ENCODE peak calls at places on chromosomes 5 and 9, in four cellular contexts. Y, N, B and Z are unnamed samples.

GRCh38 chr5:7394889-7395431 is 978 bp upstream of the ADCY2 start:
- DNase-seq in Y (peak), B (no peak), N (no peak), Z (no peak)

GRCh38 chr5:97011567-97011966 is 75.7 kb downstream of the LNPEP start:
- DNase-seq in B (no peak), N (no peak), Y (no peak), Z (no peak)

GRCh38 chr9:91023741-91024140 is 222.1 kb downstream of the SYK start:
- DNase-seq in Y (no peak), N (no peak), B (no peak), Z (no peak)

GRCh38 chr5:56023296-56023695 is 28.5 kb upstream of the IL6ST start:
- DNase-seq in B (no peak), N (no peak), Y (no peak), Z (no peak)

GRCh38 chr5:137604348-137605095 is 105.4 kb upstream of the SPOCK1 start:
- DNase-seq in B (no peak), Y (no peak), N (no peak), Z (no peak)

GRCh38 chr5:14326035-14326909 is 183.1 kb downstream of the TRIO start:
- DNase-seq in N (no peak), B (no peak), Y (no peak), Z (no peak)

GRCh38 chr9:110655723-110656641 is 12.6 kb upstream of the MUSK start:
- DNase-seq in N (no peak), B (peak), Y (no peak), Z (no peak)

GRCh38 chr9:97431549-97432143 is 19.8 kb downstream of the TDRD7 start:
- DNase-seq in N (no peak), B (no peak), Y (no peak), Z (no peak)

GRCh38 chr9:87236546-87236945 is 261.1 kb upstream of the DAPK1 start:
- DNase-seq in N (no peak), B (no peak), Y (no peak), Z (no peak)

GRCh38 chr9:12875216-12875615 is 100.4 kb downstream of the LURAP1L start:
- DNase-seq in N (no peak), Y (no peak), B (no peak), Z (no peak)

GRCh38 chr5:36240779-36241635 is 718 bp downstream of the NADK2 start:
- DNase-seq in N (peak), B (peak), Y (peak), Z (peak)

GRCh38 chr5:150419630-150420270 is 7.0 kb upstream of the CD74 start:
- DNase-seq in B (no peak), Y (no peak), N (no peak), Z (no peak)

GRCh38 chr5:149514512-149514911 is 36.7 kb downstream of the CSNK1A1 start:
- DNase-seq in N (no peak), B (no peak), Y (no peak), Z (no peak)

GRCh38 chr5:123444016-123444415 is 20.8 kb upstream of the CEP120 start:
- DNase-seq in N (no peak), B (no peak), Y (no peak), Z (no peak)

GRCh38 chr5:139635606-139636206 is 12.4 kb upstream of the CXXC5 start:
- DNase-seq in N (peak), B (peak), Y (no peak), Z (no peak)

DNA sequence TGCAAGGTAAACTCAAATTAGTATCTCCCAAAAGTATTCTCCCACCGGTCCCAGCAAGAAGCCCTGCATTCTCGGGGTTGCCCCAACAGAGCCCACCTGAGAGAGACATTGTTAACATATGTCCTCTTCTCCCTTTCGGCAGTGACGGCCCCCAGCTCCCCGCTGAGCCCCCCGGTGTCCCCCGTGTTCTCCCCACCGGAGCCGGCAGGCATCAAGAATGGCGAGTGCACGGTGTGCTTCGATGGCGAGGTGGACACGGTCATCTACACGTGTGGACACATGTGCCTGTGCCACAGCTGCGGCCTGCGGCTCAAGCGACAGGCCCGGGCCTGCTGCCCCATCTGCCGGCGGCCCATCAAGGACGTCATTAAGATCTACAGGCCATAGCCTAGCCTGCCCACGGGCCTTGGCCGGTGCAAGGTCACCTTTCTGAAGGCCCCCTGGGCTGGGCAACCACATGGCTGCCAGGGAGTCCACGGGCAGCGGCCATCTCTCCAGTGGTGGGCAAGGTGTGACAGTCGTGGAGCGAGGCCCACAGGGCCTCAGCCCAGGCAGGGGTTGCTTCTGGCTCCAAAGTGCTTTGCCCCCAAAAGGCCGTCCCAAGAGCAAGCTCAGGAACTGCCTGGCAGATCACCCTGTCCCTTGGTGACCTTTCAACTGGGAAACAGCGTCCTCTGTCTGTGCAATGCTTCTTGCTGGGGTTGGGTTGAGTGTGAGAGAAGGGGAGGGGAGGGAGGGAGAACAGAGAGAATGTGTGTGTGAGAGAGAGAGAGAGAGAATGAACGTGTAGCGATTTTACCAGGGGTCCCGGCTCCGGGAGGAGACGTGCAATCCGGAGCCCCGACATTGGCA is 45.7 kb downstream of the NEURL1B start:
- DNase-seq in B (no peak), N (no peak), Y (no peak), Z (no peak)
- H3K27ac ChIP-seq in B (peak), N (peak), Y (no peak), Z (no peak)

GRCh38 chr9:128254362-128254761 is 21.4 kb downstream of the GOLGA2 start:
- DNase-seq in Y (no peak), N (no peak), B (no peak), Z (no peak)

GRCh38 chr9:128253140-128253990 is 22.4 kb downstream of the GOLGA2 start:
- DNase-seq in Y (no peak), B (no peak), N (no peak), Z (no peak)

GRCh38 chr9:128253991-128254346 is 21.8 kb downstream of the GOLGA2 start:
- DNase-seq in N (no peak), Y (no peak), B (no peak), Z (no peak)

GRCh38 chr9:128257086-128257825 is 18.6 kb downstream of the GOLGA2 start:
- DNase-seq in B (no peak), N (no peak), Y (no peak), Z (no peak)

DNA sequence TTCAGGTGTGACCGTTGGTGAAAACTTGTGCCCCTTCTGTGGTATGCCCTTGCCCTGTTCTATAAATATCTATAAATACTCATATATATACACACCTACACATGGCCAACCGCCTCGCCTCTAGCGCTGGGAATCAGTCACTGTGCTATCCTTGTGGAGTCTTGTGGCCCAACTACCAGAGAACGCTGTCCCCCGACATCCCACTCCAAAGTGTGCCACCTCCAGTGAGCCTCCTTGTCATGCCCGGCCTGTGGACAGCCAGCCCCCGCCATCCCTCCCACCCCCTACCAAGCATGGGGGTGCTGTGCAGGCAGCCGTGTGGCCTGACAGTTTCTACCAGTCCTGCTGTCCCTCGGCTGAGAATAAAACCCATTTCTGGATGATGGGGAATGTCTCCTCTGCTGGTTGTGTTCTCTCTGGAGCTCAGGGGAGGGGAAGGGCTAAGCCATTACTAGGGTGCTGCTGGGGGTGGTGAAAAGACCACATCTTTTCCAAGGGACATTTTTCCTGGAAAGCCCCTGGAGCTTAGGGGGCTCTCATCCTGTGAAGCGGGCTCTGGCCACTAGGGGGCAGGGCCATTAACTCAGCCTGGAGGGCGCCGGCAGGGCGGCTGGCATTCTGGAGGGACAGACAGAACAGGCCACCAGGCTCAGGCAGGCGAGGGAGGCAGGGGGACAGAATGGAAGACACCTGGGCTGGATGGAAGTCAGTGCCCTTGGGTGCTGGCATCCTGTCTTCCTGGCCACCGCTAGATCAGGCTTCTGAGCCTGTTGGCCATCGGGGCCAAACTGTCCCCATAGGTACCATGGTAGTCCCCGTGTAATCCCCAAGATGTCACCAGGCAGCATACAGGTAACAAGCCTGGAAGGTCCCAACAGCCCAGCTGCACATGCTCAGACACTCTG is 20.7 kb downstream of the GOLGA2 start:
- DNase-seq in Y (peak), B (peak), N (peak), Z (peak)
- H3K27ac ChIP-seq in Y (no peak), B (no peak), N (no peak), Z (no peak)

GRCh38 chr9:31185831-31186230 is 1198.6 kb upstream of the ACO1 start:
- DNase-seq in B (no peak), Y (no peak), N (no peak), Z (no peak)

GRCh38 chr9:31188496-31188895 is 1195.9 kb upstream of the ACO1 start:
- DNase-seq in B (no peak), N (no peak), Y (no peak), Z (no peak)

DNA sequence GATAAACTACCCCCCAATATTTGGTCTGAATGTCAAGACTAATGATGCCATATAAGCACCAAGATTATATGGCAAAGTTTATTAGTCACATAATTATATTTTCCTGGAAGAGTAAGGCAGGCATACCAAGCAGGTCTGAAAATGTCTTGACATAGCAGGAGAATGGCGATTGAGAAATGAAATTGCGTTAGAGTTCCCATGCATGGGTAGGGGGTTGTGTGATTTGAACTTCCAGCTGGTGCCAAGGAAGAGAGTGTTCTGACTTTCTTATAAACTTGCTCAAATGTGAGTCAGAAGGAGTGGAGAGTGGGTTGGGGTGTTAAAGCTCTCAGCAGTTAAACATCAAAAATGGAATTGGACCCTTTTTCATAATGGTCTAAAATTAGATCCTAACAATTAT is 1200.6 kb upstream of the ACO1 start:
- DNase-seq in Y (no peak), N (no peak), B (no peak), Z (no peak)
- H3K27ac ChIP-seq in Y (no peak), N (no peak), B (no peak), Z (no peak)

DNA sequence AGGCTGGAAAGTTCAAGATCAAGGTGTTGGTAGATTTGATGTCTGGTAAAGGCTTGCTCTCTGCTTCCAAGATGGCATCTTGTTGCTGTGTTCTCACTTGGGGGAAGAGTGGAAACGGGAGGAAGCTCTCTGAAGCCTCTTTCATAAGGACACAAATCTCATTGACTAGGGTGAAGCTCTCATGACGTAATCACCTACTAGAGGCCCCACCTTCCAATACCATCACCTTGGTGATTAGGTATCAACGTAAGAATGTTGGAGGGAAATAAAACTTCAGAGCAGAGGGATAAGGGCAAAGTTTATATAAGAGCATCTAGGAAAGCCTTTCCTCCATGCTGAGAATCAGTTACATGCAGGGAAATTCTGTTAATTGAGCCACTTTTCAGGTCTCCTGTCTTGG is 15.4 kb upstream of the KLF9 start:
- DNase-seq in B (no peak), N (no peak), Y (no peak), Z (no peak)
- H3K27ac ChIP-seq in B (no peak), N (no peak), Y (no peak), Z (no peak)

GRCh38 chr5:107887587-107887986 is 216.8 kb upstream of the EFNA5 start:
- DNase-seq in N (no peak), Y (no peak), B (no peak), Z (no peak)
- H3K27ac ChIP-seq in N (no peak), Y (no peak), B (no peak), Z (no peak)

DNA sequence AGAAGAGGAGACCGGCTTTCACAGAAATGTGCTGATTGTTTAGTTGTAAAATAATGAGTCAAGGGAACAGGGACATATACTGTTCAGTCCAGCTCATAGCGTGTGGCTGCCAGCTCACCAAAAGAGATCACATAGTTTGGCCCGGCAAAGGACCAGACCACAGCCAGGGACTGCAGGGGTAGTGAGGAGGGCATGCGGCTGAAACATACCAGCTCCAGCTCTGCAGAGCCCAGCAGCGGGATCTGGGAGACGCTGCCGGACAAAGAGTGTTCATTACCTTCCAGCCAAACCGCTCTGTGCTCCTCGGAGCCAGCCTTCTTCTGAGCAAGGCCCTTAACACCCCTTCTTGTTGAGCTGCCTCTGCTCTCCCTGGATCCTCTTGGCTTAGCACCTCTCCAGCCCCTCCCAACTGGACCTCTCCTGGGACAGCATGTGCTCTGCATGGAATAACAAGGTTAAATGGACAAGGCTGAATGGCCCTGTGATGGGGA is 116.8 kb upstream of the CNTLN start:
- DNase-seq in Y (no peak), N (no peak), B (no peak), Z (no peak)
- H3K27ac ChIP-seq in Y (no peak), N (no peak), B (no peak), Z (no peak)

GRCh38 chr5:136006767-136007251 is 22.0 kb upstream of the TGFBI start:
- DNase-seq in N (no peak), Y (no peak), B (no peak), Z (no peak)
- H3K27ac ChIP-seq in N (peak), Y (no peak), B (no peak), Z (no peak)